ENCODE peak calls at places on chromosomes 5 and 9, in seven cellular contexts. E is D341Med, C is body of pancreas, X is C1 segment of cervical spinal cord, N is AG04449, J is foreskin fibroblast, K is GM12864. S is an unnamed sample.
A peak's percentile ranks its signal among the peaks of the same experiment; 100 is the strongest.

GRCh38 chr5:135979510-135979909 is 24.7 kb upstream of the LECT2 start:
- DNase-seq in E (no peak), C (no peak), X (no peak), N (no peak), J (peak; percentile 89), K (no peak), S (no peak)

GRCh38 chr9:128724744-128725211 is 851 bp upstream of the ZDHHC12 start:
- DNase-seq in E (peak; percentile 87), C (peak; percentile 69), X (no peak), N (no peak), J (peak; percentile 85), K (peak; percentile 40), S (peak; percentile 32)

GRCh38 chr9:93081931-93082330 is 14.1 kb upstream of the CARD19 start:
- DNase-seq in E (peak; percentile 2), C (no peak), X (no peak), N (no peak), J (peak; percentile 41), K (no peak), S (no peak)

GRCh38 chr5:131769337-131769736 is 27.5 kb downstream of the FNIP1 start:
- DNase-seq in E (no peak), C (no peak), X (no peak), N (no peak), J (no peak), K (no peak), S (no peak)

GRCh38 chr9:123368023-123368422 is 12.0 kb downstream of the CRB2 start:
- DNase-seq in E (no peak), C (no peak), X (no peak), N (no peak), J (no peak), K (no peak), S (no peak)

GRCh38 chr9:2469681-2470141 is 151.9 kb upstream of the VLDLR start:
- DNase-seq in E (peak; percentile 65), C (no peak), X (no peak), N (no peak), J (peak; percentile 29), K (no peak), S (peak; percentile 7)

GRCh38 chr9:84722388-84722989 is 53.0 kb downstream of the NTRK2 start:
- DNase-seq in E (no peak), C (no peak), X (no peak), N (no peak), J (no peak), K (no peak), S (no peak)

GRCh38 chr9:91117959-91118651 is 243.6 kb downstream of the AUH start:
- DNase-seq in E (no peak), C (peak; percentile 79), X (no peak), N (peak; percentile 52), J (peak; percentile 97), K (no peak), S (no peak)

GRCh38 chr5:56632199-56632598 is 183.2 kb upstream of the MAP3K1 start:
- DNase-seq in E (no peak), C (no peak), X (no peak), N (no peak), J (no peak), K (no peak), S (no peak)

GRCh38 chr5:93909356-93909755 is 168.0 kb upstream of the POU5F2 start:
- DNase-seq in E (no peak), C (no peak), X (no peak), N (no peak), J (peak; percentile 29), K (no peak), S (no peak)